ENCODE peak calls at places on chromosomes 11 and 22, in six cellular contexts. N, Q, U, H, L and Z are unnamed samples.

GRCh38 chr22:24046024-24046423 is 34.9 kb downstream of the CABIN1 start:
- DNase-seq in Q (no peak), U (no peak), N (no peak), L (no peak), H (no peak), Z (no peak)

GRCh38 chr11:131145806-131146205 is 224.6 kb upstream of the NTM start:
- DNase-seq in L (no peak), U (no peak), Q (no peak), N (no peak), H (no peak), Z (no peak)

GRCh38 chr11:112025682-112026081 is 474 bp downstream of the DLAT start:
- DNase-seq in L (no peak), U (no peak), N (peak; percentile 35), H (no peak), Q (no peak), Z (no peak)

GRCh38 chr11:125496465-125496817 is 376 bp upstream of the FEZ1 start:
- DNase-seq in N (no peak), Q (no peak), L (no peak), H (no peak), U (no peak), Z (no peak)

GRCh38 chr11:123041185-123041584 is 20.8 kb downstream of the HSPA8 start:
- DNase-seq in U (no peak), H (no peak), N (no peak), L (no peak), Q (no peak), Z (no peak)

GRCh38 chr22:49956914-49957825 is 3.4 kb upstream of the PIM3 start:
- DNase-seq in U (no peak), Q (no peak), H (peak; percentile 8), N (no peak), L (no peak), Z (no peak)

GRCh38 chr22:22789233-22789921 is 98.2 kb upstream of the IGLL5 start:
- DNase-seq in Q (no peak), H (no peak), N (no peak), L (no peak), U (no peak), Z (no peak)

GRCh38 chr11:118615282-118615979 is 8.0 kb downstream of the PHLDB1 start:
- DNase-seq in L (peak; percentile 21), U (no peak), H (no peak), N (peak; percentile 58), Q (no peak), Z (no peak)

GRCh38 chr11:12769834-12770345 is 95.7 kb downstream of the TEAD1 start:
- DNase-seq in L (no peak), U (no peak), N (peak; percentile 95), H (no peak), Q (peak; percentile 49), Z (no peak)

GRCh38 chr11:101706541-101706940 is 122.7 kb upstream of the TRPC6 start:
- DNase-seq in L (no peak), H (no peak), U (no peak), N (peak; percentile 51), Q (peak; percentile 44), Z (no peak)

GRCh38 chr22:49765951-49766350 is 61.7 kb downstream of the BRD1 start:
- DNase-seq in N (no peak), L (peak; percentile 36), U (no peak), Q (no peak), H (no peak), Z (peak; percentile 7)

GRCh38 chr11:59172345-59173079 is 580 bp downstream of the DTX4 start:
- DNase-seq in N (no peak), L (peak; percentile 80), Q (no peak), H (peak; percentile 27), U (no peak), Z (peak; percentile 81)

GRCh38 chr11:101336858-101337257 is 207.2 kb upstream of the PGR start:
- DNase-seq in H (no peak), Q (no peak), U (no peak), L (no peak), N (no peak), Z (no peak)

DNA sequence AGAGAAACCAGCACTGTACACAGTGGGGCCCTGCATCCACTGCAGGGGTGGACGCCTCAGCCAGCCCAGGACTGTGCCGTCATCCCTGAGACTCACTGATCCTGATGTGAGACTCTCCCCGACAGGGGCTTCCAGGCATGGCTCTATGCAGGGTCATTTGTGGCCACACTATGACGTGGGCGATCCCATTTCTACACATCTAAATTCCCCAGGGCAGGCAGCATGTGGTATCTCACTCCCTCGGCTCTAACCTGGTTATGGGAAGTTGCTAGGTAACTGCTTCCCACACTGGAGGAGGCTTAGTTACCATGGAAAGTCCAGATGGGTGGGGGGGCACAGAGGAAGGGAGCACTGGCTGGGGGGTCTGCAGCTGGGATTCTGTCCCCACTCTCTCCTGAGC is 14.1 kb upstream of the FAM83F start:
- DNase-seq in L (no peak), Q (no peak), N (no peak), H (no peak), U (no peak), Z (no peak)
- H3K27me3 ChIP-seq in L (no peaks in the 10 kb centered on the region), Q (peaks cover 9% of the 10 kb centered on the region), N (no peaks in the 10 kb centered on the region), H (peaks cover 19% of the 10 kb centered on the region), U (no peaks in the 10 kb centered on the region), Z (no peaks in the 10 kb centered on the region)

GRCh38 chr11:63749624-63750023 is 19.0 kb downstream of the ZFTA start:
- DNase-seq in H (no peak), U (no peak), Q (no peak), L (no peak), N (no peak), Z (no peak)

GRCh38 chr11:63747006-63747405 is 21.6 kb downstream of the ZFTA start:
- DNase-seq in L (no peak), N (no peak), Q (no peak), H (no peak), U (no peak), Z (no peak)

DNA sequence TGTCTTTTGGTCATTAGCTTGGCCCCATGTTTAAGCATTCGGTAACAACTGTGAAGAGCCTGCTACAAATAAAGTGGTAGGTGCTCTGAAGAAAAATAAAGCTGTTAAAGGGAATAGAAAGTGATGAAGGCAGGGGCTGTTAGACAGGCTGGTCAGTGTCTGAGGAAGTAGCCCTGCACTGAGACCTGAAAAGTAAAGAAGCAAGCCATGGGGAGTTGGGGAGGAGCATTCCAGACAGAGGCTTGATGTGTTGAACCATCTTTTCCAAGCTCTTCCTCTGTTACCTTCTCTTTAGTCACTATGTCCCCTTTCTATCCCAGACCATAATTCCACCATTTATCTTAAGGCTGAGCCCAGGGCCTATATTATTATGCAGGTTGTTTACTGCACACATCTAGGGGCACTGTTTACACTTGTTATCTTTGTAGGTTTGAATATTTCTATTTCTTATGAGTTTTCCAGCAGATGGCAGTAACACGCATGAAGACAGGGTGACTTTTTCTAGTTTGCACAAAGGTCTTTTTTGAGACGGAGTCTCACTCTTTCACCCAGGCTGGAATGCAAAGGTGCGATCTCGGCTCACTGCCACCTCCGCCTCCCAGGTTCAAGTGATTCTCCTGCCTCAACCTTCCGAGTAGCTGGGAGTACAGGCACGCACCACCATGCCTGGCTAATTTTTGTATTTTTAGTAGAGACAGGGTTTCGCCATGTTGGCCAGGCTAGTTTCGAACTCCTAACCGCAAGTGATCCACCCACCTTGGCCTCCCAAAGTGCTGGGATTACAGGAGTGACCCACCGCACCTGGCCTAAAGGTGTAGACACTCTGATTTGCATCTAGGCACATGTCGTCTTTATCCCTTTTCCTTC is 23.0 kb downstream of the ZFTA start:
- DNase-seq in Q (no peak), N (no peak), H (no peak), L (no peak), U (no peak), Z (no peak)
- TF ChIP-seq CTCF in Q (peak; percentile 20), N (peak; percentile 28), H (peak; percentile 21), L (no peak), U (no peak), Z (no peak)

GRCh38 chr11:78127408-78127807 is 12.0 kb downstream of the ALG8 start:
- DNase-seq in L (no peak), H (no peak), N (no peak), U (no peak), Q (no peak), Z (no peak)

GRCh38 chr11:78138281-78138680 is 1.1 kb downstream of the ALG8 start:
- DNase-seq in L (no peak), U (no peak), Q (no peak), H (no peak), N (no peak), Z (no peak)

GRCh38 chr11:78131956-78132355 is 7.5 kb downstream of the ALG8 start:
- DNase-seq in H (no peak), Q (no peak), L (no peak), U (no peak), N (peak; percentile 65), Z (no peak)

GRCh38 chr11:78132475-78132874 is 7.0 kb downstream of the ALG8 start:
- DNase-seq in H (no peak), U (no peak), N (no peak), Q (no peak), L (no peak), Z (no peak)
- H3K4me3 ChIP-seq in H (no peak overlapping the region), U (no peak overlapping the region), N (no peak overlapping the region), Q (no peak overlapping the region), L (no peak overlapping the region), Z (no peak overlapping the region)

DNA sequence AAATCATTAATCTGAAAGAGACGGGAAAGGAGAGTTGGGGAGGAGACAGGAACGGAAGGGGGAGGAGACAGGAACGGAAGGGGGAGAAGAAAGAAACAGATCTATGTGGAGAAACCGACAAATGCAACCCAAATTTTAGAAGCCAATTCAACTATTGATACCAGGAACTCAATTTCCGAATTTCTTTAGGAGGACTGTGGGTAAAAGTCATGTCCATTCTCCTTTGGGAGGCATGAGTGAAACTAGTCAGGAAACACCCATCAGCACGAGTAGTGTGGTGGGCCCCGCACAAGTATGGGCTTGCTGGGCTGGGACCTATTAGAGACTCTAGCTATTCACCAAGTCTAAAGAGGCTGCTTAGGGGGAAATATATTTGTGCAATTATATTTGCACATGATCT is 18.1 kb downstream of the ANO3 start:
- DNase-seq in L (no peak), H (no peak), N (no peak), U (no peak), Q (no peak), Z (no peak)
- H3K27me3 ChIP-seq in L (no peaks in the 10 kb centered on the region), H (no peaks in the 10 kb centered on the region), N (no peaks in the 10 kb centered on the region), U (no peaks in the 10 kb centered on the region), Q (no peaks in the 10 kb centered on the region), Z (no peaks in the 10 kb centered on the region)